ENCODE peak calls at places on chromosomes 7 and 10, in five cellular contexts. One of them, this sample, is unnamed.

GRCh38 chr10:80104066-80104926 is 25.8 kb downstream of the TMEM254 start:
- DNase-seq in fibroblast of lung: peak
- DNase-seq in body of pancreas: no peak
- DNase-seq in cardiac muscle cell: peak
- DNase-seq in right atrium auricular region: peak
- DNase-seq in this sample: no peak

GRCh38 chr7:114985316-114985715 is 63.4 kb downstream of the MDFIC start:
- DNase-seq in fibroblast of lung: no peak
- DNase-seq in body of pancreas: no peak
- DNase-seq in cardiac muscle cell: no peak
- DNase-seq in right atrium auricular region: no peak
- DNase-seq in this sample: no peak

GRCh38 chr7:137731436-137731835 is 115.3 kb downstream of the DGKI start:
- DNase-seq in cardiac muscle cell: no peak
- DNase-seq in right atrium auricular region: no peak
- DNase-seq in body of pancreas: no peak
- DNase-seq in fibroblast of lung: peak
- DNase-seq in this sample: no peak

GRCh38 chr7:2870471-2870941 is 26.4 kb upstream of the GNA12 start:
- DNase-seq in fibroblast of lung: peak
- DNase-seq in body of pancreas: peak
- DNase-seq in cardiac muscle cell: peak
- DNase-seq in right atrium auricular region: peak
- DNase-seq in this sample: no peak

GRCh38 chr7:132789281-132789680 is 213.0 kb upstream of the PLXNA4 start:
- DNase-seq in cardiac muscle cell: peak
- DNase-seq in body of pancreas: no peak
- DNase-seq in right atrium auricular region: no peak
- DNase-seq in fibroblast of lung: no peak
- DNase-seq in this sample: no peak

GRCh38 chr10:110192552-110192951 is 14.9 kb upstream of the MXI1 start:
- DNase-seq in body of pancreas: no peak
- DNase-seq in fibroblast of lung: no peak
- DNase-seq in right atrium auricular region: peak
- DNase-seq in cardiac muscle cell: peak
- DNase-seq in this sample: no peak

GRCh38 chr7:38886265-38886664 is 22.7 kb downstream of the VPS41 start:
- DNase-seq in right atrium auricular region: no peak
- DNase-seq in body of pancreas: no peak
- DNase-seq in fibroblast of lung: no peak
- DNase-seq in cardiac muscle cell: no peak
- DNase-seq in this sample: no peak

GRCh38 chr7:43044521-43044920 is 67.9 kb upstream of the HECW1 start:
- DNase-seq in cardiac muscle cell: no peak
- DNase-seq in body of pancreas: no peak
- DNase-seq in fibroblast of lung: peak
- DNase-seq in right atrium auricular region: no peak
- DNase-seq in this sample: no peak

GRCh38 chr7:54833021-54833467 is 74.0 kb upstream of the SEC61G start:
- DNase-seq in right atrium auricular region: no peak
- DNase-seq in body of pancreas: no peak
- DNase-seq in fibroblast of lung: no peak
- DNase-seq in cardiac muscle cell: no peak
- DNase-seq in this sample: no peak

GRCh38 chr10:24681476-24682088 is 42.1 kb downstream of the ARHGAP21 start:
- DNase-seq in cardiac muscle cell: peak
- DNase-seq in body of pancreas: no peak
- DNase-seq in right atrium auricular region: no peak
- DNase-seq in fibroblast of lung: peak
- DNase-seq in this sample: no peak

GRCh38 chr10:92574545-92575377 is 868 bp upstream of the IDE start:
- DNase-seq in body of pancreas: no peak
- DNase-seq in right atrium auricular region: no peak
- DNase-seq in cardiac muscle cell: no peak
- DNase-seq in fibroblast of lung: no peak
- DNase-seq in this sample: no peak

GRCh38 chr10:29876008-29876555 is 183.3 kb downstream of the JCAD start:
- DNase-seq in cardiac muscle cell: peak
- DNase-seq in fibroblast of lung: no peak
- DNase-seq in body of pancreas: no peak
- DNase-seq in right atrium auricular region: no peak
- DNase-seq in this sample: no peak

GRCh38 chr10:110023785-110024184 is 16.0 kb downstream of the ADD3 start:
- DNase-seq in fibroblast of lung: no peak
- DNase-seq in cardiac muscle cell: no peak
- DNase-seq in body of pancreas: no peak
- DNase-seq in right atrium auricular region: no peak
- DNase-seq in this sample: no peak

GRCh38 chr10:72086466-72087391 is 1.6 kb downstream of the SPOCK2 start:
- DNase-seq in right atrium auricular region: no peak
- DNase-seq in body of pancreas: no peak
- DNase-seq in fibroblast of lung: no peak
- DNase-seq in cardiac muscle cell: no peak
- DNase-seq in this sample: peak

GRCh38 chr7:36951257-36951697 is 227.0 kb upstream of the AOAH start:
- DNase-seq in right atrium auricular region: no peak
- DNase-seq in fibroblast of lung: no peak
- DNase-seq in cardiac muscle cell: no peak
- DNase-seq in body of pancreas: no peak
- DNase-seq in this sample: no peak

GRCh38 chr10:7045891-7046599 is 364.8 kb downstream of the SFMBT2 start:
- DNase-seq in cardiac muscle cell: no peak
- DNase-seq in right atrium auricular region: no peak
- DNase-seq in fibroblast of lung: no peak
- DNase-seq in body of pancreas: no peak
- DNase-seq in this sample: no peak

GRCh38 chr10:114245128-114245791 is 6.2 kb downstream of the VWA2 start:
- DNase-seq in fibroblast of lung: no peak
- DNase-seq in cardiac muscle cell: no peak
- DNase-seq in body of pancreas: peak
- DNase-seq in right atrium auricular region: no peak
- DNase-seq in this sample: no peak

GRCh38 chr7:50805425-50806130 is 22.9 kb upstream of the GRB10 start:
- DNase-seq in body of pancreas: no peak
- DNase-seq in cardiac muscle cell: no peak
- DNase-seq in fibroblast of lung: no peak
- DNase-seq in right atrium auricular region: no peak
- DNase-seq in this sample: no peak

GRCh38 chr10:52768114-52768532 is 4.5 kb downstream of the MBL2 start:
- DNase-seq in cardiac muscle cell: no peak
- DNase-seq in fibroblast of lung: no peak
- DNase-seq in body of pancreas: no peak
- DNase-seq in right atrium auricular region: peak
- DNase-seq in this sample: no peak

GRCh38 chr7:786472-787255 is 45.6 kb upstream of the SUN1 start:
- DNase-seq in cardiac muscle cell: peak
- DNase-seq in fibroblast of lung: peak
- DNase-seq in right atrium auricular region: peak
- DNase-seq in body of pancreas: peak
- DNase-seq in this sample: peak

GRCh38 chr7:152395115-152395514 is 40.7 kb downstream of the KMT2C start:
- DNase-seq in body of pancreas: no peak
- DNase-seq in cardiac muscle cell: peak
- DNase-seq in fibroblast of lung: peak
- DNase-seq in right atrium auricular region: no peak
- DNase-seq in this sample: no peak

DNA sequence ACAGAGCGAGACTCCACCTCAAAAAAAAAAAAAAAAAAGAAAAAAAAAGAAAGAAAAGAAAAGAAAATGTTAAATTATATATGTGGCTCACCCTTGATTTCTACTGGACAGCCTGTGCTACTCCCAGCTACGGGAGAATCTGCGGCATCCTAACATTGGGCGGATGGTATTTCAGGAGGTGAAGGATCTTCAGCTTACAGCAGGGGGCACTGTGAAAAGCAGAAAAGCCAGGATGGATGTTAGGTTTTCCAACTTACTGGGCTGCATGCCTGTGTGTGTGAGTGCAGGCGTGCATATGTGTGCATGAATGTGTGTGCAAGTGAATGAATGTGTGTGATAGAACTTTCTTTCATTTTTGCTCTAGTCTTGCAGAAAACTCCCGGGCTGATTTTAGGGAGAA is 1066.5 kb downstream of the TYW1 start:
- DNase-seq in body of pancreas: no peak
- DNase-seq in cardiac muscle cell: peak
- DNase-seq in right atrium auricular region: no peak
- DNase-seq in fibroblast of lung: no peak
- DNase-seq in this sample: no peak
- TF ChIP-seq CTCF in body of pancreas: peak
- TF ChIP-seq CTCF in cardiac muscle cell: peak
- TF ChIP-seq CTCF in right atrium auricular region: no peak
- TF ChIP-seq CTCF in fibroblast of lung: peak
- TF ChIP-seq CTCF in this sample: peak

DNA sequence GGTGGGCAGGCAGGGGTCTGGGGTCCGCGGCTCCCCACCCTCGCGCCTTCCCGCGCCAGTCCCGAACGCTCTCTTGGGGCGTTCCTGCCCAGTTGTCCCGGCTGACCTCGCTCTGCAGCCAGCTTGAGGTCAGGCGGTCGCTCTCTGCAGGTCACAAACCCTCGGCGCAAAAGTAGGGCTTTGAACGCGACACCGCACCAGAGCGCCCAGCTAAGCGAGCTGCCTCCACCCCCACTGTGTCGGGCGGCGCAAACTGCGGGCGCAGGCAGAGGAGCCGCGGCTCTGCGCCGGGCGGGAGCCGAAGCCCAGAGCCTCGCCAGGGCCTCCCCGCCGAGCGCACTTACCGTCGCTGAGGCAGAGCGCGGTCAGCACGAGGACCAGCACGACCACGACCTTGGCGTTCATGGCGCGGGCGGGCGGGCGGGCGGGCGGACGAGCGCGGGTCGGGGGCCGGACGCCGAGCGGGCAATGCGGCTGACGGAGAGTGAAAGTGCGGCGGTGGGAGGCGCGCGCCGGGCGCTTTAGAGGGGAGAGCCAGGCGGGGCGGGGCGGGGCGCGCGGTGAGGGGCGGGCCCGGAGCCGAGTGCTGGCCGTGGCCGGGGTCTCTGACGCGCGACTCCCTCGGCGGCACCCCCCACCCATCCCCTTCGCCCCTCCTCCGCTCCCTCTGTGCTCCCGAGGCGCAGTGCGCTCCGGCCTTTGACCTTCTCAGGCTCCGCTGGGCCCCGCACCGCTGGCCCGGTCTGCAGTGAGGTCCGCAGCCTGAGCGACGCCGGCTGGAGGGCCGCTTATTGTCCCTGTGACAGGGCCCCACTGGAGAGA is at the start of gene CXCL12:
- DNase-seq in fibroblast of lung: no peak
- DNase-seq in body of pancreas: peak
- DNase-seq in cardiac muscle cell: peak
- DNase-seq in right atrium auricular region: peak
- DNase-seq in this sample: no peak
- H3K27ac ChIP-seq in fibroblast of lung: no peak
- H3K27ac ChIP-seq in body of pancreas: peak
- H3K27ac ChIP-seq in cardiac muscle cell: no peak
- H3K27ac ChIP-seq in right atrium auricular region: peak
- H3K27ac ChIP-seq in this sample: no peak

GRCh38 chr10:87781545-87781944 is 36.5 kb downstream of the ATAD1 start:
- DNase-seq in cardiac muscle cell: no peak
- DNase-seq in body of pancreas: no peak
- DNase-seq in right atrium auricular region: no peak
- DNase-seq in fibroblast of lung: no peak
- DNase-seq in this sample: no peak

GRCh38 chr10:87786421-87786820 is 31.6 kb downstream of the ATAD1 start:
- DNase-seq in right atrium auricular region: no peak
- DNase-seq in body of pancreas: no peak
- DNase-seq in fibroblast of lung: no peak
- DNase-seq in cardiac muscle cell: no peak
- DNase-seq in this sample: no peak

GRCh38 chr10:87782721-87783120 is 35.3 kb downstream of the ATAD1 start:
- DNase-seq in fibroblast of lung: no peak
- DNase-seq in body of pancreas: no peak
- DNase-seq in right atrium auricular region: no peak
- DNase-seq in cardiac muscle cell: no peak
- DNase-seq in this sample: no peak
- H3K4me3 ChIP-seq in fibroblast of lung: no peak
- H3K4me3 ChIP-seq in body of pancreas: no peak
- H3K4me3 ChIP-seq in right atrium auricular region: no peak
- H3K4me3 ChIP-seq in cardiac muscle cell: no peak
- H3K4me3 ChIP-seq in this sample: no peak

DNA sequence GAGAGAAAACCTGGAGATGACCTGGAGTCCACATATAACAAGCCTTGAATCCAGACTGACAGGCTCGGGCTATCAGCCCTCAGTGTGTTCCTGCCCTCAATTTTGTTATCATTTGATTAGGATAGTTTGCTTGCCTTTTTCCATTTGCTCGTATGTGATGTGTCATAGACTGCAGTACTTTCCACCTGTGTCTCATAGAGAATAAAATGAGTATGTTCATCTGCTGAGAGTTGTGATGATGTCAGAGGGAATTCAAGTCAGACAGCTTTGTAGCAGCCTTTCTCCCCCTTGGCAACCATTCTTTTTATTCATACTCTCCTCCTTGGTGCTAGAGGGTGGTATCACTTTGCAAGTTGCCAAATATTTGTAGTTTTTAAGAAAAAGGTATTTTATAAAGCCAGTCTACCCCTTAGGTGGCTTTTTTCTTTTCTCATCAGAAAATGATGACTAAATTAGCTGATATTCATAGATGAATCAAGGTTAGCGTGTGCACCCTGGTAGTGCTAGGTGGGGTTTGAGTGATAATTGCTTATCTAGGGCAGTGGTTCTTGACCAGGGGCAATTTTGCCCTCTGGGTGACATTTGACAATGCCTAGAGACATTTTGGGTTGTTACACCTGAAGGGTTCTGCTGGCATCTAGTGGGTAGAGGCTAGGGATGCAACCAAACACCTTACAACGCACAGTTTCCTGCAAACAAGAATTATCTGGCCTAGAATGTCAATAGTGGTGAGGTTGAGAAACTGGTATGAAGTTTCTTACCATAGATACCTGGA is 5.4 kb downstream of the SGPL1 start:
- DNase-seq in right atrium auricular region: no peak
- DNase-seq in fibroblast of lung: no peak
- DNase-seq in cardiac muscle cell: no peak
- DNase-seq in body of pancreas: no peak
- DNase-seq in this sample: no peak
- TF ChIP-seq CTCF in right atrium auricular region: no peak
- TF ChIP-seq CTCF in fibroblast of lung: no peak
- TF ChIP-seq CTCF in cardiac muscle cell: no peak
- TF ChIP-seq CTCF in body of pancreas: peak
- TF ChIP-seq CTCF in this sample: no peak

GRCh38 chr10:119675483-119676170 is 24.4 kb downstream of the BAG3 start:
- DNase-seq in cardiac muscle cell: no peak
- DNase-seq in body of pancreas: no peak
- DNase-seq in right atrium auricular region: no peak
- DNase-seq in fibroblast of lung: no peak
- DNase-seq in this sample: no peak
- H3K27ac ChIP-seq in cardiac muscle cell: no peak
- H3K27ac ChIP-seq in body of pancreas: no peak
- H3K27ac ChIP-seq in right atrium auricular region: no peak
- H3K27ac ChIP-seq in fibroblast of lung: no peak
- H3K27ac ChIP-seq in this sample: no peak